ENCODE peak calls at places on chromosomes 12 and 14, in six cellular contexts. R is progenitor cell of endocrine pancreas, S is T-helper 2 cell, F is Daoy, I is IMR-90, H is A549. L is an unnamed sample.

GRCh38 chr14:81991998-81992397 is 458.3 kb upstream of the SEL1L start:
- DNase-seq in I (no peak), S (peak), H (no peak), F (no peak), R (no peak), L (no peak)

GRCh38 chr12:50411051-50411660 is 10.5 kb downstream of the LARP4 start:
- DNase-seq in F (no peak), R (no peak), I (peak), H (no peak), S (no peak), L (no peak)

GRCh38 chr12:112380663-112381420 is 1.4 kb downstream of the HECTD4 start:
- DNase-seq in R (no peak), F (no peak), I (no peak), H (no peak), S (no peak), L (no peak)

GRCh38 chr12:48814313-48815280 is 3.7 kb upstream of the CACNB3 start:
- DNase-seq in F (peak), R (peak), S (peak), I (peak), H (peak), L (peak)

GRCh38 chr14:75826599-75826998 is 155.2 kb downstream of the TGFB3 start:
- DNase-seq in I (peak), S (no peak), R (no peak), H (no peak), F (no peak), L (no peak)

GRCh38 chr14:29925106-29925722 is 2.4 kb downstream of the PRKD1 start:
- DNase-seq in F (peak), S (no peak), R (no peak), H (no peak), I (peak), L (no peak)

GRCh38 chr12:8052679-8053078 is 13.5 kb downstream of the C3AR1 start:
- DNase-seq in S (no peak), F (no peak), R (no peak), H (no peak), I (no peak), L (no peak)

GRCh38 chr14:106393742-106394141 is 867.4 kb downstream of the TMEM121 start:
- DNase-seq in F (no peak), H (no peak), S (no peak), I (no peak), R (no peak), L (no peak)

GRCh38 chr12:7292300-7292699 is 11.6 kb upstream of the ACSM4 start:
- DNase-seq in S (no peak), R (no peak), I (no peak), H (no peak), F (no peak), L (no peak)

GRCh38 chr12:49730568-49731101 is 10.7 kb upstream of the TMBIM6 start:
- DNase-seq in R (no peak), I (no peak), H (no peak), S (no peak), F (no peak), L (no peak)

GRCh38 chr12:104656921-104657320 is 200.2 kb downstream of the CHST11 start:
- DNase-seq in R (no peak), S (no peak), H (no peak), I (peak), F (no peak), L (no peak)

L was measured in T-helper 1 cell.